ENCODE peak calls at places on chromosomes 16 and 17, in five cellular contexts. I, W, Q, L and D are unnamed samples.
A peak's percentile ranks its signal among the peaks of the same experiment; 100 is the strongest.

GRCh38 chr16:12539185-12539929 is 264.3 kb downstream of the CPPED1 start:
- DNase-seq in Q (peak; percentile 26), L (no peak), W (no peak), I (no peak), D (no peak)

GRCh38 chr17:65230040-65230439 is 92.9 kb downstream of the RGS9 start:
- DNase-seq in L (no peak), W (no peak), Q (no peak), I (no peak), D (no peak)

GRCh38 chr16:26987631-26988030 is 79.1 kb upstream of the C16orf82 start:
- DNase-seq in L (no peak), I (no peak), Q (no peak), W (no peak), D (no peak)

GRCh38 chr16:31081428-31082351 is 7.1 kb downstream of the PRSS53 start:
- DNase-seq in Q (no peak), I (no peak), W (no peak), L (no peak), D (no peak)

GRCh38 chr16:90035902-90036301 is 16.6 kb upstream of the DBNDD1 start:
- DNase-seq in L (no peak), I (no peak), W (no peak), Q (no peak), D (no peak)

GRCh38 chr17:44053130-44053872 is 13.2 kb downstream of the LSM12 start:
- DNase-seq in L (no peak), W (peak; percentile 49), Q (no peak), I (no peak), D (no peak)

GRCh38 chr16:83701494-83701893 is 106.3 kb upstream of the HSBP1 start:
- DNase-seq in I (no peak), W (no peak), Q (no peak), L (no peak), D (no peak)

GRCh38 chr16:67415872-67416793 is at the start of gene ZDHHC1:
- DNase-seq in Q (peak; percentile 73), W (peak; percentile 76), L (peak; percentile 89), I (peak; percentile 67), D (peak; percentile 42)

GRCh38 chr16:27236635-27237228 is 31.8 kb downstream of the NSMCE1 start:
- DNase-seq in L (no peak), W (no peak), I (no peak), Q (no peak), D (no peak)

GRCh38 chr17:4605826-4606225 is 21.5 kb downstream of the SMTNL2 start:
- DNase-seq in Q (no peak), L (no peak), I (no peak), W (no peak), D (no peak)

GRCh38 chr16:69910964-69911363 is 40.2 kb upstream of the CLEC18A start:
- DNase-seq in W (no peak), Q (no peak), I (no peak), L (no peak), D (no peak)

GRCh38 chr16:69905171-69905555 is 46.0 kb upstream of the CLEC18A start:
- DNase-seq in L (no peak), W (no peak), Q (no peak), I (no peak), D (no peak)

GRCh38 chr16:69906838-69907301 is 44.3 kb upstream of the CLEC18A start:
- DNase-seq in W (no peak), I (no peak), L (no peak), Q (no peak), D (no peak)

GRCh38 chr16:69909043-69909442 is 42.1 kb upstream of the CLEC18A start:
- DNase-seq in L (no peak), W (no peak), I (no peak), Q (no peak), D (no peak)

GRCh38 chr16:69909760-69910159 is 41.4 kb upstream of the CLEC18A start:
- DNase-seq in L (no peak), I (no peak), Q (no peak), W (no peak), D (no peak)
- H3K4me1 ChIP-seq in L (peaks cover 3% of the 10 kb centered on the region), I (no peaks in the 10 kb centered on the region), Q (no peaks in the 10 kb centered on the region), W (no peaks in the 10 kb centered on the region), D (no peaks in the 10 kb centered on the region)

DNA sequence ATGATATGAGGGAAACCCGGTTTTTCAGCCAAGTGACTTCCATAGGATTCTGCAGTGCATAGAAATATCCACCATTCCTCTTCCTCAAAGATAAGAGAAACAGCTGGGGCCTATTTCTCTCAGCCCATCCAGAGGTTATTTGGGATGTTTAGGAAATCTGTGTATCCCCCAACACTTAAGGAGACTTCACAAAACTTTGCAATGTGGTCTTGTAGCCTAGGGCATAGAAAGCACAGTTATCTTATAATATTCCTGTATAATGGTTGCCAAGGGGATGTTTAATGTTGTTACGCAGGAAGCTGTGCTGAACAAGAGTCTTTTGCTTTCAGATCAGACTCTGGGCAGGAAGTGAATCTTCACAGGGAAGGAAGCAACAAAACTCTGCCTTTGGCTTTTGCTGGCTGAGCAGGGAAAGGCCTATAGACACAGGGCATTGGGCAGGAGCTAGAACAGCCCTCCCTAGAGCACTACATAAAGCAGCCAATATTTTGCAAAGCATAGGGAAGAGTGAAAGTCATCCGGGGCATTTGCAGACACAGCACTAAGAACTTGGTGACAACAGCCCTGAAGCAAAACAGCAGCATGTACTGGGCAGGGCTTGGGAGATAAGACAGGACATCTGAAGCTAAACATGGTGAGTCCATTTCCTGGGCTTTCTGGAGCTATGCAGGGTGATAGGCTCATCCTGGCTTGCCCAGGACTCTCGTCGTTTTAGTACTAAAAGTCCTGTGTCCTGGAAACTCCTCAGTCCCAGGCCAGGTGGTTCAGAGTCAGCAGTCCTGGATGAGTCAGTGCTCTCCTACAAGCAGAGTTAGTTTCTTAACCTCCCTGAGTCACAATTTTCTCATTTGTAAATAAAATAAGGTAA is 18.7 kb upstream of the BEAN1 start:
- DNase-seq in Q (peak; percentile 30), L (peak; percentile 57), I (peak; percentile 61), W (no peak), D (no peak)
- H3K4me3 ChIP-seq in Q (no peak overlapping the region), L (no peak overlapping the region), I (peak overlapping the region; percentile 44), W (no peak overlapping the region), D (peak overlapping the region; percentile 58)

GRCh38 chr16:66364117-66364958 is 2.2 kb upstream of the CDH5 start:
- DNase-seq in L (no peak), W (no peak), Q (peak; percentile 41), I (no peak), D (no peak)
- H3K27ac ChIP-seq in L (peak overlapping the region; percentile 41), W (peak overlapping the region; percentile 70), Q (peak overlapping the region; percentile 36), I (no peak overlapping the region), D (no peak overlapping the region)

DNA sequence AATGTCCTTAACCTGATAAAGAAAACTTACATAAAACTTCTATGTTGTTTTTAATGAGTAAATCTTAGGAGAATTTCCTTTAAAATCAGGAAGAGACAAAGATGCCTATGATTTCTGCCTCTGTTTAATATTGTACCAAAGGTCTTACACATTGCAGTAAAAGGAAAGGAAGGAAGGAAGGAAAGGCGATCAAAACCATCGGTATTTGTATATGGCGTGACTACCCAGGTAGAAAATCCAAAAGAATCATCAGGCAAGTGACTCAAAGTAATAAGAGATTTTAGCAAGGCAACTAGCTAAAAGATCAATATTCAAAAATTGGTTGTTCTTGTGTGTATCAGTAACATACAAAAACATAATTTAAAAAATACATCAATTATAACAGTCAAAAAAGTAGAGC is 3.5 kb downstream of the ICAM2 start:
- DNase-seq in W (no peak), I (no peak), Q (no peak), L (no peak), D (no peak)
- H3K4me1 ChIP-seq in W (no peaks in the 10 kb centered on the region), I (peaks cover 75% of the 10 kb centered on the region), Q (no peaks in the 10 kb centered on the region), L (no peaks in the 10 kb centered on the region), D (peaks cover 78% of the 10 kb centered on the region)

DNA sequence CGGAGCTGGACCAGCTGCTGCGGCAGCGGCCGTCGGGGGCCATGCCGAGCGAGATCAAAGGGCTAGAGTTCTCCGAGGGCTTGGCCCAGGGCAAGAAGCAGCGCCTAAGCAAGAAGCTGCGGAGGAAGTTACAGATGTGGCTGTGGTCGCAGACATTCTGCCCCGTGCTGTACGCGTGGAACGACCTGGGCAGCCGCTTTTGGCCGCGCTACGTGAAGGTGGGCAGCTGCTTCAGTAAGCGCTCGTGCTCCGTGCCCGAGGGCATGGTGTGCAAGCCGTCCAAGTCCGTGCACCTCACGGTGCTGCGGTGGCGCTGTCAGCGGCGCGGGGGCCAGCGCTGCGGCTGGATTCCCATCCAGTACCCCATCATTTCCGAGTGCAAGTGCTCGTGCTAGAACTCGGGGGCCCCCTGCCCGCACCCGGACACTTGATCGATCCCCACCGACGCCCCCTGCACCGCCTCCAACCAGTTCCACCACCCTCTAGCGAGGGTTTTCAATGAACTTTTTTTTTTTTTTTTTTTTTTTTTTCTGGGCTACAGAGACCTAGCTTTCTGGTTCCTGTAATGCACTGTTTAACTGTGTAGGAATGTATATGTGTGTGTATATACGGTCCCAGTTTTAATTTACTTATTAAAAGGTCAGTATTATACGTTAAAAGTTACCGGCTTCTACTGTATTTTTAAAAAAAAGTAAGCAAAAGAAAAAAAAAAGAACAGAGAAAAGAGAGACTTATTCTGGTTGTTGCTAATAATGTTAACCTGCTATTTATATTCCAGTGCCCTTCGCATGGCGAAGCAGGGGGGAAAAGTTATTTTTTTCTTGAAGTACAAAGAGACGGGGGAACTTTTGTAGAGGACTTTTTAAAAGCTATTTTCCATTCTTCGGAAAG is 1.3 kb downstream of the NOG start:
- DNase-seq in Q (no peak), L (peak; percentile 42), I (peak; percentile 70), W (no peak), D (no peak)
- H3K4me3 ChIP-seq in Q (peak overlapping the region; percentile 48), L (peak overlapping the region; percentile 51), I (peak overlapping the region; percentile 83), W (peak overlapping the region; percentile 56), D (peak overlapping the region; percentile 67)

DNA sequence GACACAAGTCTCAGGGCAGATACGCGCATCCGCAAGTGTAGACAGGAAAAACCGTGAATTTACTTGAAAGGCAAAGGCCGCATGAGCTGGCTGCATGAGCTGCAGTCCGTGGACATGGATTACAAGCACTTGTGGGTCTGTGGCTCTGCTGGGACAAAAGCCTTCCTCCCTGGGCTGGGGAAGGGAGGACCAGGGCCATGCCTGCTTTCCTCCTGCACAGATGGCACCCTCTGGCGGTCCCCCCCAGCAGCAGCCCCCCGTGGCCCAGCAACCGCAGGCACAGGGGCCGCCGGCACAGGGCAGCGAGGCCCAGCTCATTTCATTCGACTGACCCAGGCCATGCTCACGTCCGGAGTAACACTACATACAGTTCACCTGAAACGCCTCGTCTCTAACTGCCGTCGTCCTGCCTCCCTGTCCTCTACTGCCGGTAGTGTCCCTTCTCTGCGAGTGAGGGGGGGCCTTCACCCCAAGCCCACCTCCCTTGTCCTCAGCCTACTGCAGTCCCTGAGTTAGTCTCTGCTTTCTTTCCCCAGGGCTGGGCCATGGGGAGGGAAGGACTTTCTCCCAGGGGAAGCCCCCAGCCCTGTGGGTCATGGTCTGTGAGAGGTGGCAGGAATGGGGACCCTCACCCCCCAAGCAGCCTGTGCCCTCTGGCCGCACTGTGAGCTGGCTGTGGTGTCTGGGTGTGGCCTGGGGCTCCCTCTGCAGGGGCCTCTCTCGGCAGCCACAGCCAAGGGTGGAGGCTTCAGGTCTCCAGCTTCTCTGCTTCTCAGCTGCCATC is 1.7 kb upstream of the MRPL12 start:
- DNase-seq in W (no peak), I (no peak), Q (no peak), L (no peak), D (no peak)
- H3K27ac ChIP-seq in W (peak overlapping the region; percentile 95), I (peak overlapping the region; percentile 33), Q (no peak overlapping the region), L (no peak overlapping the region), D (peak overlapping the region; percentile 91)

DNA sequence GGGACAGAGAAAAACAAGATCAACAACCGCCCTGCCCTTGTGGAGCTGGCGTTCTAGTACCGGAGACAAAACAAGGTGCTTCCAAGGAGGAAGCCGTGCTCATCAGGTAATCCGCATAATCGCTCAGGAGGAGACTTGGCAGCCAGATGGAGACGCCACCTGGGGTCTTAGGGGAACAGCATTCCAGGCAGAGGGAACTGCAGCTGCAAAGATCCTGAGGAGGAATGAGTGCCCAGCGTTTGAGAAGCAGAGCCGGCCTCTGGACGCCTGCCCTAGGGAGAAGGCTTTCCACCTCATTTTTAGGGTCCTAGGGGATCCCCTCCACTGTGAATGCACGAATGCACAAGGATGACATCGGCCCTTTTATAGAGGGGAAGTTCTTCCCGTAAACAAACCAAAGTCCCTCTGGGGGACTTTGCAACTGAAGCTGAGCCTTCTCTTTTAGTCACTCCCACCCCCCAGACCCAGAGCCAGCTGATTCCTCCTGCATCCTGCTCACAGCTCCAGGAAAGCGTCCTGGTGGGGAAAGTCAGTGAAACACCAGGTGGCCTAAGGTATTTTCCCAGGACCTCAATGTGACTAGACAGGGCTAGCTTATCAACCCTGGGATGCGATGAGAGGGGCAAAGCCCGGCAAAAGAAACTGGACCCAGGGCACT is 13.2 kb upstream of the MPRIP start:
- DNase-seq in I (no peak), W (no peak), L (no peak), Q (no peak), D (no peak)
- H3K4me1 ChIP-seq in I (no peaks in the 10 kb centered on the region), W (peaks cover 20% of the 10 kb centered on the region), L (peaks cover 90% of the 10 kb centered on the region), Q (peaks cover 20% of the 10 kb centered on the region), D (no peaks in the 10 kb centered on the region)